ENCODE peak calls at places on chromosomes 7 and 10, in ten cellular contexts. V, G, H, L, Y, W, J, E, S and U are unnamed samples.

GRCh38 chr7:140810830-140811556 is 113.7 kb downstream of the BRAF start:
- DNase-seq in V (peak), G (peak), H (peak), L (peak), Y (peak), W (peak), J (no peak), E (peak), S (peak), U (peak)

GRCh38 chr10:24513155-24513554 is 210.5 kb downstream of the ARHGAP21 start:
- DNase-seq in V (no peak), G (peak), H (peak), L (peak), Y (no peak), W (no peak), J (no peak), E (no peak), S (peak), U (no peak)

GRCh38 chr7:87878208-87878735 is 2.0 kb downstream of the DBF4 start:
- DNase-seq in V (no peak), G (no peak), H (no peak), L (peak), Y (no peak), W (no peak), J (no peak), E (no peak), S (no peak), U (no peak)

GRCh38 chr7:149662591-149663095 is 110.7 kb downstream of the ZNF467 start:
- DNase-seq in V (peak), G (peak), H (peak), L (peak), Y (no peak), W (peak), J (no peak), E (peak), S (peak), U (peak)

GRCh38 chr10:126911301-126911700 is 6.1 kb downstream of the DOCK1 start:
- DNase-seq in V (no peak), G (no peak), H (no peak), L (no peak), Y (no peak), W (no peak), J (no peak), E (no peak), S (no peak), U (no peak)

GRCh38 chr10:6239213-6239991 is 36.7 kb downstream of the PFKFB3 start:
- DNase-seq in V (peak), G (peak), H (peak), L (peak), Y (no peak), W (peak), J (no peak), E (peak), S (peak), U (peak)

GRCh38 chr7:24456526-24457214 is 116.6 kb upstream of the PALS2 start:
- DNase-seq in V (no peak), G (peak), H (peak), L (no peak), Y (no peak), W (no peak), J (no peak), E (no peak), S (no peak), U (no peak)

GRCh38 chr7:5636446-5636835 is 145.0 kb downstream of the RNF216 start:
- DNase-seq in V (no peak), G (no peak), H (no peak), L (no peak), Y (no peak), W (no peak), J (no peak), E (no peak), S (no peak), U (no peak)

GRCh38 chr10:27998178-27998953 is 513 bp downstream of the ODAD2 start:
- DNase-seq in V (no peak), G (no peak), H (peak), L (no peak), Y (no peak), W (no peak), J (no peak), E (no peak), S (peak), U (no peak)

GRCh38 chr10:56662765-56663447 is 301.8 kb upstream of the ZWINT start:
- DNase-seq in V (no peak), G (no peak), H (no peak), L (no peak), Y (no peak), W (no peak), J (no peak), E (no peak), S (no peak), U (no peak)

GRCh38 chr10:79583488-79584024 is 23.3 kb upstream of the SFTPA2 start:
- DNase-seq in V (no peak), G (no peak), H (no peak), L (no peak), Y (no peak), W (no peak), J (no peak), E (no peak), S (no peak), U (no peak)

GRCh38 chr7:3493499-3493898 is 192.4 kb downstream of the SDK1 start:
- DNase-seq in V (no peak), G (no peak), H (peak), L (no peak), Y (no peak), W (no peak), J (no peak), E (no peak), S (no peak), U (no peak)

GRCh38 chr7:140723002-140723401 is 26.5 kb downstream of the NDUFB2 start:
- DNase-seq in V (no peak), G (no peak), H (no peak), L (no peak), Y (no peak), W (no peak), J (no peak), E (no peak), S (peak), U (no peak)

GRCh38 chr10:48187713-48188541 is 86.6 kb downstream of the FRMPD2 start:
- DNase-seq in V (no peak), G (peak), H (peak), L (no peak), Y (no peak), W (no peak), J (no peak), E (no peak), S (no peak), U (no peak)

GRCh38 chr10:75925999-75926398 is 494.6 kb downstream of the LRMDA start:
- DNase-seq in V (no peak), G (no peak), H (no peak), L (no peak), Y (no peak), W (no peak), J (no peak), E (no peak), S (no peak), U (no peak)

GRCh38 chr7:20559883-20560282 is 55.6 kb upstream of the ABCB5 start:
- DNase-seq in V (no peak), G (no peak), H (no peak), L (no peak), Y (no peak), W (no peak), J (no peak), E (no peak), S (no peak), U (no peak)

GRCh38 chr7:133484135-133484534 is 231.3 kb downstream of the EXOC4 start:
- DNase-seq in V (no peak), G (no peak), H (no peak), L (peak), Y (no peak), W (peak), J (no peak), E (no peak), S (peak), U (no peak)

GRCh38 chr10:45418859-45419672 is 45.0 kb downstream of the ALOX5 start:
- DNase-seq in V (no peak), G (peak), H (peak), L (peak), Y (no peak), W (no peak), J (peak), E (peak), S (peak), U (no peak)

GRCh38 chr7:79176859-79177477 is 276.5 kb downstream of the MAGI2 start:
- DNase-seq in V (peak), G (peak), H (peak), L (peak), Y (peak), W (peak), J (no peak), E (no peak), S (no peak), U (no peak)

GRCh38 chr10:132448248-132448731 is 51.3 kb downstream of the PWWP2B start:
- DNase-seq in V (peak), G (peak), H (peak), L (peak), Y (no peak), W (no peak), J (no peak), E (peak), S (peak), U (peak)

GRCh38 chr10:6878067-6878412 is 298.0 kb upstream of the PRKCQ start:
- DNase-seq in V (no peak), G (no peak), H (no peak), L (peak), Y (no peak), W (no peak), J (no peak), E (no peak), S (no peak), U (no peak)

GRCh38 chr7:20785211-20786048 is 1.3 kb downstream of the SP8 start:
- DNase-seq in V (no peak), G (no peak), H (peak), L (peak), Y (no peak), W (no peak), J (no peak), E (peak), S (no peak), U (no peak)

GRCh38 chr7:98654524-98655272 is 37.6 kb downstream of the NPTX2 start:
- DNase-seq in V (no peak), G (no peak), H (no peak), L (peak), Y (no peak), W (no peak), J (no peak), E (no peak), S (no peak), U (no peak)

GRCh38 chr10:124145109-124145860 is 51.9 kb upstream of the CHST15 start:
- DNase-seq in V (no peak), G (peak), H (no peak), L (no peak), Y (no peak), W (no peak), J (peak), E (peak), S (no peak), U (no peak)

GRCh38 chr10:78977761-78978305 is 90.9 kb upstream of the ZMIZ1 start:
- DNase-seq in V (no peak), G (no peak), H (peak), L (no peak), Y (no peak), W (no peak), J (no peak), E (no peak), S (no peak), U (no peak)

GRCh38 chr10:62637249-62638061 is 167.1 kb upstream of the ADO start:
- DNase-seq in V (no peak), G (no peak), H (no peak), L (peak), Y (no peak), W (peak), J (no peak), E (peak), S (peak), U (peak)

GRCh38 chr10:24541239-24541753 is 182.4 kb downstream of the ARHGAP21 start:
- DNase-seq in V (no peak), G (peak), H (peak), L (no peak), Y (no peak), W (no peak), J (no peak), E (peak), S (no peak), U (no peak)

GRCh38 chr7:128148676-128149075 is 92.4 kb upstream of the LEP start:
- DNase-seq in V (no peak), G (peak), H (no peak), L (no peak), Y (no peak), W (no peak), J (no peak), E (no peak), S (no peak), U (no peak)

GRCh38 chr10:69403519-69403918 is 13.2 kb downstream of the TACR2 start:
- DNase-seq in V (no peak), G (no peak), H (no peak), L (no peak), Y (no peak), W (no peak), J (no peak), E (no peak), S (no peak), U (no peak)

GRCh38 chr10:20659225-20659624 is 237.9 kb downstream of the NEBL start:
- DNase-seq in V (no peak), G (no peak), H (no peak), L (no peak), Y (no peak), W (no peak), J (no peak), E (no peak), S (no peak), U (no peak)